ENCODE peak calls at places on chromosome 1, in seven cellular contexts. A, P, N, V, D, S and X are unnamed samples.

GRCh38 chr1:213993929-213994328 is 6.2 kb downstream of the PROX1 start:
- DNase-seq in V (no peak), D (no peak), S (no peak), N (no peak), A (no peak), P (peak), X (no peak)

GRCh38 chr1:220296941-220297460 is 24.7 kb upstream of the RAB3GAP2 start:
- DNase-seq in A (no peak), N (no peak), P (no peak), D (no peak), S (no peak), V (no peak), X (no peak)

GRCh38 chr1:186244825-186245224 is 130.2 kb downstream of the TPR start:
- DNase-seq in S (peak), P (no peak), A (no peak), N (no peak), D (no peak), V (no peak), X (peak)

GRCh38 chr1:45857101-45857700 is 53.8 kb downstream of the MAST2 start:
- DNase-seq in N (no peak), V (no peak), P (no peak), A (no peak), S (no peak), D (no peak), X (no peak)

GRCh38 chr1:110492573-110492972 is 26.4 kb downstream of the KCNA10 start:
- DNase-seq in A (no peak), D (no peak), N (no peak), V (no peak), S (no peak), P (peak), X (no peak)

GRCh38 chr1:72037745-72038343 is 244.5 kb downstream of the NEGR1 start:
- DNase-seq in A (no peak), S (peak), D (no peak), P (no peak), V (no peak), N (peak), X (peak)

GRCh38 chr1:22039594-22040347 is 12.7 kb upstream of the CDC42 start:
- DNase-seq in N (peak), D (peak), S (peak), P (peak), V (no peak), A (peak), X (peak)

GRCh38 chr1:205488074-205488723 is 16.3 kb upstream of the CDK18 start:
- DNase-seq in A (peak), N (peak), V (no peak), P (peak), D (no peak), S (peak), X (peak)

GRCh38 chr1:84508510-84508909 is 2.1 kb upstream of the GNG5 start:
- DNase-seq in V (no peak), S (no peak), P (no peak), D (no peak), N (no peak), A (no peak), X (no peak)

GRCh38 chr1:67281246-67281645 is 26.4 kb upstream of the IL12RB2 start:
- DNase-seq in N (no peak), D (no peak), P (no peak), V (no peak), S (no peak), A (no peak), X (no peak)

GRCh38 chr1:163174524-163175437 is 27.9 kb downstream of the RGS5 start:
- DNase-seq in N (peak), S (peak), P (peak), A (peak), D (no peak), V (peak), X (peak)